ENCODE peak calls at places on chromosomes 4 and X, in seven cellular contexts. One of them, this sample, is unnamed. For H3K36me3, the result is how much of the 10 kb centered on the place peaks cover.

GRCh38 chrX:100609591-100609990 is 24.9 kb downstream of the TNMD start:
- DNase-seq in lower lobe of right lung: no peak
- DNase-seq in adrenal gland: no peak
- DNase-seq in testis: no peak
- DNase-seq in tibial artery: no peak
- DNase-seq in HCT116: no peak
- DNase-seq in neuronal stem cell: no peak
- DNase-seq in this sample: no peak

GRCh38 chrX:302975-303374 is 15.6 kb downstream of the GTPBP6 start:
- DNase-seq in lower lobe of right lung: peak
- DNase-seq in adrenal gland: no peak
- DNase-seq in testis: no peak
- DNase-seq in tibial artery: no peak
- DNase-seq in HCT116: no peak
- DNase-seq in neuronal stem cell: no peak
- DNase-seq in this sample: peak

GRCh38 chrX:148459343-148459742 is 41.1 kb upstream of the AFF2 start:
- DNase-seq in lower lobe of right lung: no peak
- DNase-seq in adrenal gland: no peak
- DNase-seq in testis: no peak
- DNase-seq in tibial artery: no peak
- DNase-seq in HCT116: no peak
- DNase-seq in neuronal stem cell: no peak
- DNase-seq in this sample: no peak

GRCh38 chrX:54134269-54134668 is 48.8 kb downstream of the FAM120C start:
- DNase-seq in lower lobe of right lung: no peak
- DNase-seq in adrenal gland: no peak
- DNase-seq in testis: no peak
- DNase-seq in tibial artery: no peak
- DNase-seq in HCT116: no peak
- DNase-seq in neuronal stem cell: no peak
- DNase-seq in this sample: no peak

GRCh38 chr4:80309301-80310004 is 26.1 kb upstream of the CFAP299 start:
- DNase-seq in lower lobe of right lung: no peak
- DNase-seq in adrenal gland: no peak
- DNase-seq in testis: no peak
- DNase-seq in tibial artery: no peak
- DNase-seq in HCT116: no peak
- DNase-seq in neuronal stem cell: no peak
- DNase-seq in this sample: no peak

GRCh38 chrX:11558972-11559371 is 106.7 kb downstream of the ARHGAP6 start:
- DNase-seq in lower lobe of right lung: peak
- DNase-seq in adrenal gland: no peak
- DNase-seq in testis: no peak
- DNase-seq in tibial artery: no peak
- DNase-seq in HCT116: peak
- DNase-seq in neuronal stem cell: no peak
- DNase-seq in this sample: no peak

GRCh38 chr4:15953625-15954024 is 9.3 kb downstream of the FGFBP2 start:
- DNase-seq in lower lobe of right lung: no peak
- DNase-seq in adrenal gland: no peak
- DNase-seq in testis: no peak
- DNase-seq in tibial artery: no peak
- DNase-seq in HCT116: no peak
- DNase-seq in neuronal stem cell: no peak
- DNase-seq in this sample: no peak

GRCh38 chrX:93591398-93591797 is 82.0 kb downstream of the NAP1L3 start:
- DNase-seq in lower lobe of right lung: no peak
- DNase-seq in adrenal gland: no peak
- DNase-seq in testis: no peak
- DNase-seq in tibial artery: no peak
- DNase-seq in HCT116: no peak
- DNase-seq in neuronal stem cell: no peak
- DNase-seq in this sample: no peak

GRCh38 chrX:20829665-20830481 is 544.3 kb upstream of the CNKSR2 start:
- DNase-seq in lower lobe of right lung: no peak
- DNase-seq in adrenal gland: no peak
- DNase-seq in testis: no peak
- DNase-seq in tibial artery: no peak
- DNase-seq in HCT116: no peak
- DNase-seq in neuronal stem cell: no peak
- DNase-seq in this sample: no peak

GRCh38 chrX:17527932-17528331 is 152.9 kb downstream of the NHS start:
- DNase-seq in lower lobe of right lung: no peak
- DNase-seq in adrenal gland: no peak
- DNase-seq in testis: no peak
- DNase-seq in tibial artery: no peak
- DNase-seq in HCT116: no peak
- DNase-seq in neuronal stem cell: no peak
- DNase-seq in this sample: no peak

GRCh38 chrX:132714913-132715312 is 226.1 kb upstream of the MBNL3 start:
- DNase-seq in lower lobe of right lung: no peak
- DNase-seq in adrenal gland: no peak
- DNase-seq in testis: no peak
- DNase-seq in tibial artery: no peak
- DNase-seq in HCT116: no peak
- DNase-seq in neuronal stem cell: no peak
- DNase-seq in this sample: no peak

GRCh38 chr4:5798447-5798846 is 87.4 kb downstream of the EVC start:
- DNase-seq in lower lobe of right lung: no peak
- DNase-seq in adrenal gland: peak
- DNase-seq in testis: peak
- DNase-seq in tibial artery: no peak
- DNase-seq in HCT116: no peak
- DNase-seq in neuronal stem cell: no peak
- DNase-seq in this sample: no peak

GRCh38 chrX:37646254-37646653 is 39.3 kb upstream of the XK start:
- DNase-seq in lower lobe of right lung: no peak
- DNase-seq in adrenal gland: no peak
- DNase-seq in testis: no peak
- DNase-seq in tibial artery: no peak
- DNase-seq in HCT116: no peak
- DNase-seq in neuronal stem cell: no peak
- DNase-seq in this sample: no peak

GRCh38 chr4:177740563-177740962 is 298.3 kb upstream of the AGA start:
- DNase-seq in lower lobe of right lung: no peak
- DNase-seq in adrenal gland: no peak
- DNase-seq in testis: no peak
- DNase-seq in tibial artery: no peak
- DNase-seq in HCT116: no peak
- DNase-seq in neuronal stem cell: no peak
- DNase-seq in this sample: no peak

GRCh38 chr4:80461412-80461811 is 125.9 kb downstream of the CFAP299 start:
- DNase-seq in lower lobe of right lung: no peak
- DNase-seq in adrenal gland: no peak
- DNase-seq in testis: no peak
- DNase-seq in tibial artery: no peak
- DNase-seq in HCT116: no peak
- DNase-seq in neuronal stem cell: no peak
- DNase-seq in this sample: no peak

DNA sequence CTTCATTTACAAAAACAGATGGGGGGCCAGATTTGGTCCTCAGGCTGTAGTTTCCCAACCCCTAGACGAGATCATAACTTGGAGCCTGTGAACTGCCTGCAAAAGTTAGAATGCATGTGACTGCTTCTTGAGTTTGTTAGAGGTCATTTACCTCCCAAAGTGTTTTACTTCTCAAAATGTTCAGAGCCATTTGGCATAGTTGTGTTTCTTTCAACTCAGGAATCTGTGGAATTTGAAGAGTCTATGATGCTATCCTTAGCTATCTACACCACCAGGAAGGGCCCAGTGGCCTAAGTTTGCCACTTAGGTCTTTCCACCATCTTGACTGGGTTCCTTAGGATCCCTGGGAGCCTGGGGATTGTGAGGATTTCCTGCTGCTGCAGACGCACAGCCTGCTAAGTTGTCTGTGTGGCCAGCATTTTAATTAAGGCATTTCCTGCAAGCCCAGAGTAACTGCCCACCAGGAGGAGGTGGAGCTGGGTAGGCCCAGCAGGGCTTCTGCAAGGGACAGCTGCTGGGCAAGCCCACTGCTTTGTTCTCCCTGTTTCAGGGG is 53.1 kb downstream of the CCNI start:
- DNase-seq in lower lobe of right lung: no peak
- DNase-seq in adrenal gland: no peak
- DNase-seq in testis: no peak
- DNase-seq in tibial artery: no peak
- DNase-seq in HCT116: no peak
- DNase-seq in neuronal stem cell: peak
- DNase-seq in this sample: no peak
- H3K36me3 ChIP-seq in lower lobe of right lung: half or more
- H3K36me3 ChIP-seq in adrenal gland: under half
- H3K36me3 ChIP-seq in testis: under half
- H3K36me3 ChIP-seq in tibial artery: under half
- H3K36me3 ChIP-seq in HCT116: under half
- H3K36me3 ChIP-seq in neuronal stem cell: under half
- H3K36me3 ChIP-seq in this sample: under half

GRCh38 chr4:3239342-3239741 is 9.6 kb upstream of the MSANTD1 start:
- DNase-seq in lower lobe of right lung: no peak
- DNase-seq in adrenal gland: no peak
- DNase-seq in testis: no peak
- DNase-seq in tibial artery: no peak
- DNase-seq in HCT116: no peak
- DNase-seq in neuronal stem cell: no peak
- DNase-seq in this sample: no peak

GRCh38 chr4:3239998-3240920 is 8.7 kb upstream of the MSANTD1 start:
- DNase-seq in lower lobe of right lung: no peak
- DNase-seq in adrenal gland: peak
- DNase-seq in testis: no peak
- DNase-seq in tibial artery: no peak
- DNase-seq in HCT116: no peak
- DNase-seq in neuronal stem cell: no peak
- DNase-seq in this sample: no peak

GRCh38 chr4:3237711-3238560 is 11.0 kb upstream of the MSANTD1 start:
- DNase-seq in lower lobe of right lung: no peak
- DNase-seq in adrenal gland: no peak
- DNase-seq in testis: no peak
- DNase-seq in tibial artery: no peak
- DNase-seq in HCT116: no peak
- DNase-seq in neuronal stem cell: no peak
- DNase-seq in this sample: no peak

GRCh38 chr4:3237266-3237665 is 11.7 kb upstream of the MSANTD1 start:
- DNase-seq in lower lobe of right lung: no peak
- DNase-seq in adrenal gland: no peak
- DNase-seq in testis: no peak
- DNase-seq in tibial artery: no peak
- DNase-seq in HCT116: no peak
- DNase-seq in neuronal stem cell: no peak
- DNase-seq in this sample: no peak

GRCh38 chr4:3238721-3239120 is 10.2 kb upstream of the MSANTD1 start:
- DNase-seq in lower lobe of right lung: no peak
- DNase-seq in adrenal gland: no peak
- DNase-seq in testis: no peak
- DNase-seq in tibial artery: no peak
- DNase-seq in HCT116: no peak
- DNase-seq in neuronal stem cell: no peak
- DNase-seq in this sample: no peak
- H3K36me3 ChIP-seq in lower lobe of right lung: half or more
- H3K36me3 ChIP-seq in adrenal gland: under half
- H3K36me3 ChIP-seq in testis: under half
- H3K36me3 ChIP-seq in tibial artery: under half
- H3K36me3 ChIP-seq in HCT116: under half
- H3K36me3 ChIP-seq in neuronal stem cell: half or more
- H3K36me3 ChIP-seq in this sample: under half

GRCh38 chr4:160020804-160021203 is 917.9 kb downstream of the RAPGEF2 start:
- DNase-seq in lower lobe of right lung: no peak
- DNase-seq in adrenal gland: no peak
- DNase-seq in testis: no peak
- DNase-seq in tibial artery: no peak
- DNase-seq in HCT116: no peak
- DNase-seq in neuronal stem cell: no peak
- DNase-seq in this sample: no peak

GRCh38 chr4:160026720-160027119 is 923.8 kb downstream of the RAPGEF2 start:
- DNase-seq in lower lobe of right lung: no peak
- DNase-seq in adrenal gland: no peak
- DNase-seq in testis: no peak
- DNase-seq in tibial artery: no peak
- DNase-seq in HCT116: peak
- DNase-seq in neuronal stem cell: no peak
- DNase-seq in this sample: no peak

GRCh38 chr4:160021870-160022269 is 919.0 kb downstream of the RAPGEF2 start:
- DNase-seq in lower lobe of right lung: no peak
- DNase-seq in adrenal gland: no peak
- DNase-seq in testis: no peak
- DNase-seq in tibial artery: no peak
- DNase-seq in HCT116: no peak
- DNase-seq in neuronal stem cell: no peak
- DNase-seq in this sample: no peak
- H3K36me3 ChIP-seq in lower lobe of right lung: under half
- H3K36me3 ChIP-seq in adrenal gland: under half
- H3K36me3 ChIP-seq in testis: under half
- H3K36me3 ChIP-seq in tibial artery: under half
- H3K36me3 ChIP-seq in HCT116: under half
- H3K36me3 ChIP-seq in neuronal stem cell: under half
- H3K36me3 ChIP-seq in this sample: under half

DNA sequence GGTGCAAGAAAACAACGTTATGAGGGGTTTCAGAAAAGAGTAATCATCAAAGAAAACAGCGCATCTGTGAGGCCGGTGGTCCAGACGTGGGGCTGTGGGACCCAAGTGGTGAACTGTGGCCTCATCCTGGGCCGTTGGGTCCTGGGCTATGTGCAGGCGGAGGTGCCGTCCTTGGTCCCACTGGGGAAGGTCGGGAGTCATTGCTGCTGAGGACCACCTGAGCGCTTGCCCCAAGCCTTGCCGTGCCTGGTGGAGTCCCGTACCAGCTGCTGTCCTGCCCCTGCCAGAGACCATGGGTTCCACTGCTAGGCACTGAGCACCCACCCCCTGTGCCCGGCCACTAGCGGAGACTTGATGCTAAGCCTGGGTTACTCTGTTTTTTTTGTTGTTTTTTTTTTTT is 25.5 kb upstream of the UVSSA start:
- DNase-seq in lower lobe of right lung: peak
- DNase-seq in adrenal gland: no peak
- DNase-seq in testis: no peak
- DNase-seq in tibial artery: no peak
- DNase-seq in HCT116: no peak
- DNase-seq in neuronal stem cell: no peak
- DNase-seq in this sample: peak
- H3K36me3 ChIP-seq in lower lobe of right lung: half or more
- H3K36me3 ChIP-seq in adrenal gland: under half
- H3K36me3 ChIP-seq in testis: under half
- H3K36me3 ChIP-seq in tibial artery: under half
- H3K36me3 ChIP-seq in HCT116: under half
- H3K36me3 ChIP-seq in neuronal stem cell: under half
- H3K36me3 ChIP-seq in this sample: under half